ENCODE peak calls at places on chromosomes 5 and 9, in six cellular contexts. W is NCI-H2081, R is HT-29, B is left lung, L is astrocyte of the hippocampus, N is HS-27A. D is an unnamed sample.

GRCh38 chr5:108259306-108259705 is 122.6 kb downstream of the FBXL17 start:
- DNase-seq in N (no peak), L (peak; percentile 46), R (no peak), B (no peak), W (no peak), D (peak; percentile 41)

GRCh38 chr9:89525673-89526374 is 27.9 kb upstream of the SEMA4D start:
- DNase-seq in L (no peak), B (no peak), R (peak; percentile 65), N (no peak), W (no peak), D (no peak)

GRCh38 chr9:87206064-87206661 is 258.9 kb upstream of the GAS1 start:
- DNase-seq in W (no peak), B (no peak), N (peak; percentile 14), R (no peak), L (peak; percentile 70), D (no peak)

GRCh38 chr9:121838757-121839669 is 187.6 kb downstream of the DAB2IP start:
- DNase-seq in B (no peak), N (no peak), L (peak; percentile 23), R (no peak), W (no peak), D (no peak)

GRCh38 chr9:131395027-131395744 is 1.3 kb downstream of the PRRC2B start:
- DNase-seq in W (no peak), N (no peak), L (peak; percentile 48), R (peak; percentile 19), B (peak; percentile 70), D (no peak)

GRCh38 chr9:133351908-133352634 is 4.1 kb downstream of the RPL7A start:
- DNase-seq in W (no peak), B (no peak), L (peak; percentile 57), R (peak; percentile 78), N (no peak), D (peak; percentile 74)

GRCh38 chr5:95884021-95884333 is 61.5 kb upstream of the GLRX start:
- DNase-seq in N (no peak), L (no peak), R (peak; percentile 36), B (no peak), W (no peak), D (no peak)

GRCh38 chr5:81826128-81826527 is 75.2 kb upstream of the SSBP2 start:
- DNase-seq in L (no peak), B (no peak), R (no peak), N (no peak), W (no peak), D (no peak)

GRCh38 chr9:37965116-37965515 is 61.2 kb upstream of the SLC25A51 start:
- DNase-seq in B (no peak), L (no peak), R (no peak), N (no peak), W (no peak), D (no peak)

GRCh38 chr9:95725045-95725444 is 150.4 kb upstream of the ERCC6L2 start:
- DNase-seq in B (no peak), N (no peak), R (no peak), L (no peak), W (no peak), D (no peak)

GRCh38 chr5:122354293-122354692 is 42.3 kb downstream of the SNCAIP start:
- DNase-seq in R (no peak), L (peak; percentile 66), W (no peak), N (no peak), B (no peak), D (no peak)

GRCh38 chr5:28779161-28779754 is 1740.9 kb upstream of the CDH9 start:
- DNase-seq in N (no peak), W (peak; percentile 51), L (peak; percentile 13), B (no peak), R (no peak), D (peak; percentile 5)

GRCh38 chr9:15370496-15371464 is 51.9 kb upstream of the SNAPC3 start:
- DNase-seq in L (peak; percentile 44), N (no peak), B (no peak), W (no peak), R (no peak), D (no peak)

GRCh38 chr5:52864884-52865283 is 77.2 kb downstream of the ITGA1 start:
- DNase-seq in R (no peak), L (no peak), N (no peak), B (no peak), W (no peak), D (no peak)

GRCh38 chr5:179309751-179310320 is 35.4 kb downstream of the ADAMTS2 start:
- DNase-seq in R (no peak), B (peak; percentile 19), L (no peak), W (no peak), N (no peak), D (no peak)

GRCh38 chr9:18555105-18555883 is 81.3 kb downstream of the ADAMTSL1 start:
- DNase-seq in L (no peak), R (no peak), W (no peak), N (no peak), B (no peak), D (no peak)

GRCh38 chr5:138641547-138642298 is 66.5 kb upstream of the HSPA9 start:
- DNase-seq in W (peak; percentile 68), L (peak; percentile 79), N (no peak), R (peak; percentile 77), B (peak; percentile 56), D (peak; percentile 89)

GRCh38 chr9:99903393-99903792 is 3.1 kb upstream of the STX17 start:
- DNase-seq in N (no peak), R (no peak), W (no peak), B (no peak), L (no peak), D (no peak)

GRCh38 chr9:97987490-97987889 is 4.3 kb downstream of the ANP32B start:
- DNase-seq in L (no peak), R (no peak), B (no peak), N (no peak), W (no peak), D (no peak)

GRCh38 chr5:107469485-107469884 is 201.3 kb downstream of the EFNA5 start:
- DNase-seq in R (peak; percentile 74), B (no peak), W (no peak), N (no peak), L (peak; percentile 89), D (no peak)